ENCODE peak calls at places on chromosomes 3 and 15, in ten cellular contexts. T is H9, G is IMR-90, R is K562, Z is GM23338, E is endothelial cell of umbilical vein, X is fibroblast of lung, M is neural progenitor cell, N is HCT116, C is GM23248. Q is an unnamed sample.

GRCh38 chr3:126393563-126393962 is 1.1 kb upstream of the CFAP100 start:
- DNase-seq in C (no peak), M (no peak), G (no peak), X (no peak), R (no peak), Z (no peak), T (no peak), N (no peak), E (no peak), Q (no peak)

GRCh38 chr3:100968908-100969556 is 24.2 kb downstream of the ABI3BP start:
- DNase-seq in X (no peak), E (no peak), R (no peak), N (no peak), C (no peak), T (no peak), Z (no peak), M (no peak), G (no peak), Q (no peak)

GRCh38 chr3:29718661-29719065 is 437.8 kb downstream of the RBMS3 start:
- DNase-seq in X (peak; percentile 36), R (no peak), N (no peak), E (no peak), G (peak; percentile 42), Z (no peak), M (no peak), T (no peak), C (peak; percentile 17), Q (no peak)

GRCh38 chr3:152973575-152973974 is 138.6 kb downstream of the P2RY1 start:
- DNase-seq in C (no peak), G (no peak), X (no peak), E (no peak), R (no peak), M (no peak), Z (no peak), N (no peak), T (no peak), Q (no peak)

GRCh38 chr15:61318276-61318675 is 89.2 kb upstream of the RORA start:
- DNase-seq in N (no peak), M (no peak), G (no peak), Z (no peak), R (no peak), E (no peak), C (no peak), X (no peak), T (no peak), Q (no peak)

GRCh38 chr3:169662215-169663070 is 1.1 kb downstream of the MECOM start:
- DNase-seq in C (peak; percentile 83), X (peak; percentile 70), N (peak; percentile 24), G (peak; percentile 57), M (peak; percentile 93), T (peak; percentile 85), Z (peak; percentile 90), E (peak; percentile 84), R (peak; percentile 77), Q (no peak)

GRCh38 chr3:94596887-94597537 is 534.2 kb downstream of the NSUN3 start:
- DNase-seq in T (no peak), N (no peak), C (no peak), G (no peak), M (no peak), X (no peak), E (no peak), R (no peak), Z (no peak), Q (no peak)

GRCh38 chr3:159788987-159789386 is 199.6 kb upstream of the IL12A start:
- DNase-seq in X (no peak), M (no peak), Z (no peak), R (no peak), N (no peak), E (no peak), C (no peak), T (no peak), G (no peak), Q (no peak)

GRCh38 chr3:195805181-195805580 is 6.5 kb downstream of the MUC4 start:
- DNase-seq in N (no peak), C (no peak), E (no peak), M (no peak), T (peak; percentile 27), G (no peak), R (no peak), Z (no peak), X (no peak), Q (no peak)
- H2AFZ ChIP-seq in N (no peak overlapping the region), C (no peak overlapping the region), E (no peak overlapping the region), M (no peak overlapping the region), T (no peak overlapping the region), G (no peak overlapping the region), R (peak overlapping the region; percentile 96), Z (no peak overlapping the region), X (no peak overlapping the region), Q (no peak overlapping the region)

GRCh38 chr3:128074851-128075515 is 22.7 kb downstream of the SEC61A1 start:
- DNase-seq in G (no peak), C (peak; percentile 56), X (no peak), R (no peak), Z (no peak), T (no peak), M (no peak), E (no peak), N (no peak), Q (no peak)

GRCh38 chr3:128076465-128076782 is 24.2 kb downstream of the SEC61A1 start:
- DNase-seq in X (no peak), E (peak; percentile 17), T (no peak), C (no peak), G (no peak), N (no peak), M (no peak), R (peak; percentile 55), Z (no peak), Q (no peak)

GRCh38 chr3:128075516-128076464 is 23.6 kb downstream of the SEC61A1 start:
- DNase-seq in M (peak; percentile 95), N (peak; percentile 67), T (peak; percentile 93), X (peak; percentile 73), C (peak; percentile 94), Z (peak; percentile 89), G (peak; percentile 79), E (peak; percentile 94), R (peak; percentile 90), Q (no peak)

GRCh38 chr3:128078875-128079274 is 26.6 kb downstream of the SEC61A1 start:
- DNase-seq in N (no peak), G (no peak), C (no peak), M (no peak), X (no peak), Z (no peak), T (no peak), R (no peak), E (no peak), Q (no peak)

GRCh38 chr3:128076783-128077624 is 24.8 kb downstream of the SEC61A1 start:
- DNase-seq in R (peak; percentile 84), T (no peak), E (peak; percentile 33), G (no peak), Z (peak; percentile 28), M (peak; percentile 50), X (no peak), N (no peak), C (peak; percentile 63), Q (no peak)
- H2AFZ ChIP-seq in R (peak overlapping the region; percentile 82), T (no peak overlapping the region), E (peak overlapping the region; percentile 37), G (peak overlapping the region; percentile 74), Z (no peak overlapping the region), M (no peak overlapping the region), X (no peak overlapping the region), N (no peak overlapping the region), C (peak overlapping the region; percentile 4), Q (no peak overlapping the region)

DNA sequence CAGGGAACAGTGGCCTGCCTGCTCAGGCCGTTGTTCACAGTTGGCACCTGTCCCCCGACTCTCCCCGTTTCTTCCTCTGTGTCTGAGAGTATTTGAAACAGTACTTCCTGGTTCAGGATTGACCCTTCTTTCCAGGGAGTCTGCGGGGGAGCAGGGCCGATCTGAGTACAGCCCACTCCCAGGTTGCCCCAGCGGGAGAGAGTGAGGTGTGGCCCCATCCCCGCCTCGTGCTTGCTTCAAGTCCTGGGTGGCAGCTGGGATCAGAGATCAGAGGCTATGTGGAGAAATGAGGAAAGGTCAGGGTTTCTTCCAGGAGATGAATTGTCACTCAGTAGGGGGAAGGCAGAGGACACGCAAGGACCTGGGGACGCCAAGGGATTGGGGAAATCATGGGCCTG is 6.5 kb upstream of the DLL4 start:
- DNase-seq in G (no peak), T (no peak), E (no peak), R (no peak), M (no peak), N (no peak), X (no peak), C (no peak), Z (no peak), Q (no peak)
- H2AFZ ChIP-seq in G (no peak overlapping the region), T (no peak overlapping the region), E (no peak overlapping the region), R (no peak overlapping the region), M (no peak overlapping the region), N (no peak overlapping the region), X (no peak overlapping the region), C (no peak overlapping the region), Z (no peak overlapping the region), Q (no peak overlapping the region)

GRCh38 chr3:46098319-46098761 is 71.1 kb upstream of the XCR1 start:
- DNase-seq in Z (no peak), N (no peak), T (no peak), G (peak; percentile 50), R (no peak), C (peak; percentile 87), X (peak; percentile 43), M (no peak), E (no peak), Q (peak; percentile 77)

GRCh38 chr3:46096336-46096735 is 69.1 kb upstream of the XCR1 start:
- DNase-seq in N (no peak), T (no peak), M (no peak), C (peak; percentile 26), E (no peak), R (no peak), X (peak; percentile 20), G (no peak), Z (no peak), Q (no peak)

GRCh38 chr3:46096781-46097180 is 69.5 kb upstream of the XCR1 start:
- DNase-seq in Z (no peak), C (no peak), T (no peak), R (no peak), N (no peak), M (no peak), G (no peak), X (no peak), E (no peak), Q (no peak)

GRCh38 chr3:46095307-46095706 is 68.0 kb upstream of the XCR1 start:
- DNase-seq in C (no peak), E (no peak), R (no peak), M (no peak), Z (no peak), N (no peak), T (no peak), G (no peak), X (no peak), Q (no peak)

DNA sequence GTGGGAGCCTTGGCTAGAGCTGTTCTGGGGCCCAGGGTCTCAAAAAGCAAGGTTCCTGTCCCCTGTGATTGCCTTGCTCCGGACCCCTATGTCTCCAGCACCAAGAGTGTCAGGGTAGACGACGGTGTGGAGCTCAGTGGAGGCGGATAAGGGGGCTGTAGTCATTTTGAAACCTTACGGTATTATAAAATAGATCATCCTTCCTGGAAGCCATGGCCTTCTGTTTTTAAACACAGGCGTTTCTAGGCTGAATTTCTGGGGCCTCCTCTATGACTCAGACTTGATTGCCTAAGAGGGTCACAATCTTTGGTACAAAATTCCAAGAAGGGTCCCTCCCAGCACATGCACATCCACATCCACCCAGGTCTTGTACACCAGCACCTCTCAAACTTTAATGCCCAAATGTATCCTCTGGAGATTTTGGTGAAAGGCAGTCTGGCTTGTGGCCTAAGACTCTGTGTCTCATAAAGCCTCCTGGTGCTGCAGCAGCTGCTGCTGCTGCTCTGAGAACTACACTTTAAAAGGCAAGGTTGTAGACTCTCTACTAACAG is 70.5 kb upstream of the XCR1 start:
- DNase-seq in E (no peak), G (peak; percentile 31), C (peak; percentile 83), R (no peak), N (no peak), X (no peak), Z (no peak), M (no peak), T (no peak), Q (peak; percentile 58)
- H2AFZ ChIP-seq in E (no peak overlapping the region), G (peak overlapping the region; percentile 4), C (peak overlapping the region; percentile 75), R (no peak overlapping the region), N (no peak overlapping the region), X (no peak overlapping the region), Z (no peak overlapping the region), M (no peak overlapping the region), T (no peak overlapping the region), Q (peak overlapping the region; percentile 48)